ENCODE peak calls at places on chromosomes 1 and 21, in eight cellular contexts. L is cardiac muscle cell, D is fibroblast of villous mesenchyme, T is body of pancreas, H is foreskin fibroblast, G is mammary epithelial cell, U is fibroblast of lung, P is heart right ventricle. C is an unnamed sample.

GRCh38 chr21:30831194-30831765 is 1.7 kb upstream of the KRTAP7-1 start:
- DNase-seq in L (peak; percentile 9), D (no peak), T (peak; percentile 14), H (no peak), G (peak; percentile 30), U (no peak), P (no peak), C (peak; percentile 17)

GRCh38 chr1:34155851-34156250 is 9.2 kb downstream of the CSMD2 start:
- DNase-seq in L (no peak), D (no peak), T (no peak), H (no peak), G (no peak), U (peak; percentile 41), P (no peak), C (no peak)

GRCh38 chr1:245879091-245879490 is 628.0 kb downstream of the SMYD3 start:
- DNase-seq in L (no peak), D (peak; percentile 73), T (no peak), H (no peak), G (no peak), U (no peak), P (no peak), C (no peak)

GRCh38 chr1:191901651-191902050 is 256.6 kb upstream of the RGS18 start:
- DNase-seq in L (no peak), D (no peak), T (no peak), H (no peak), G (peak; percentile 13), U (no peak), P (no peak), C (peak; percentile 67)

GRCh38 chr1:203627819-203628184 is 1.2 kb downstream of the ATP2B4 start:
- DNase-seq in L (no peak), D (peak; percentile 51), T (peak; percentile 36), H (no peak), G (peak; percentile 58), U (peak; percentile 49), P (peak; percentile 25), C (peak; percentile 58)

GRCh38 chr1:64343105-64343960 is 126.6 kb upstream of the CACHD1 start:
- DNase-seq in L (no peak), D (peak; percentile 57), T (no peak), H (peak; percentile 76), G (peak; percentile 99), U (peak; percentile 74), P (no peak), C (peak; percentile 99)

GRCh38 chr21:35281946-35282345 is 232.8 kb upstream of the RUNX1 start:
- DNase-seq in L (no peak), D (no peak), T (no peak), H (no peak), G (no peak), U (no peak), P (no peak), C (no peak)

GRCh38 chr1:1164701-1165451 is 8.8 kb upstream of the TTLL10 start:
- DNase-seq in L (no peak), D (no peak), T (peak; percentile 84), H (no peak), G (peak; percentile 18), U (peak; percentile 4), P (no peak), C (peak; percentile 95)

GRCh38 chr21:44791246-44791645 is 10.4 kb downstream of the UBE2G2 start:
- DNase-seq in L (no peak), D (no peak), T (no peak), H (no peak), G (no peak), U (no peak), P (no peak), C (no peak)

GRCh38 chr1:234292006-234292405 is 81.2 kb upstream of the COA6 start:
- DNase-seq in L (no peak), D (no peak), T (no peak), H (no peak), G (no peak), U (no peak), P (no peak), C (no peak)

GRCh38 chr1:227945891-227946623 is 1.7 kb downstream of the WNT9A start:
- DNase-seq in L (no peak), D (peak; percentile 65), T (peak; percentile 93), H (peak; percentile 64), G (peak; percentile 90), U (peak; percentile 71), P (peak; percentile 47), C (peak; percentile 84)

GRCh38 chr1:182147136-182147815 is 85.8 kb upstream of the ZNF648 start:
- DNase-seq in L (no peak), D (peak; percentile 34), T (no peak), H (peak; percentile 41), G (peak; percentile 34), U (no peak), P (no peak), C (peak; percentile 38)

GRCh38 chr21:45407629-45408247 is 2.8 kb downstream of the COL18A1 start:
- DNase-seq in L (no peak), D (no peak), T (no peak), H (no peak), G (no peak), U (no peak), P (no peak), C (peak; percentile 63)

GRCh38 chr1:4062992-4063391 is 162.9 kb upstream of the C1orf174 start:
- DNase-seq in L (no peak), D (no peak), T (no peak), H (no peak), G (no peak), U (no peak), P (no peak), C (no peak)

GRCh38 chr1:227388214-227388613 is 69.9 kb upstream of the CDC42BPA start:
- DNase-seq in L (no peak), D (peak; percentile 34), T (no peak), H (no peak), G (no peak), U (no peak), P (no peak), C (no peak)

GRCh38 chr1:16135501-16135900 is 20.4 kb downstream of the EPHA2 start:
- DNase-seq in L (no peak), D (no peak), T (no peak), H (no peak), G (no peak), U (no peak), P (no peak), C (no peak)

DNA sequence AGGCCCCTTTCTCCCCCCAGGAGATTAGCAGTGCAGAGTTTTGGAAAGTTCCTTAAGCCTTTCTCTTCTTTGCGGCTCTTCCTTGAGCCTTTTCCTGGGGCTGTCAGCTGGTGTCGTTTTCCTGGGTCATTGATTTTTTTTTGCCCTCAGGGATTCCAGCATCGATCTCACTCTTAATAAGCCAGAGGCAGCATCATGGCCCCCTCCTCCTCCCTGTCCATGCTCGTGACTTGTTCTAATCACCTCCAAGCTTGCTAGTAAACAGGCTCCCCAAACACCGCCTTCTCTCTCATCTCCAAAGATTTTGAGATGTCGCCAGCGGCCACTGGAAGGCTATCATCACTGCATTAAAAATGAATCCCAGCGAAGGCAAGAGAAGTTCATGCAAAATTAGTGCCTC is 2.9 kb downstream of the EVA1C start:
- DNase-seq in L (no peak), D (no peak), T (no peak), H (no peak), G (no peak), U (no peak), P (no peak), C (no peak)
- H3K4me3 ChIP-seq in L (no peak overlapping the region), D (peak overlapping the region; percentile 1), T (no peak overlapping the region), H (no peak overlapping the region), G (peak overlapping the region; percentile 21), U (no peak overlapping the region), P (peak overlapping the region; percentile 83), C (no peak overlapping the region)

GRCh38 chr1:231751624-231751897 is 125.0 kb downstream of the DISC1 start:
- DNase-seq in L (no peak), D (no peak), T (no peak), H (no peak), G (no peak), U (no peak), P (no peak), C (no peak)

GRCh38 chr1:231761747-231762541 is 135.4 kb downstream of the DISC1 start:
- DNase-seq in L (no peak), D (no peak), T (no peak), H (no peak), G (no peak), U (no peak), P (no peak), C (no peak)

GRCh38 chr1:231753313-231753712 is 126.7 kb downstream of the DISC1 start:
- DNase-seq in L (no peak), D (no peak), T (no peak), H (no peak), G (no peak), U (no peak), P (no peak), C (no peak)

GRCh38 chr1:231757759-231758158 is 131.2 kb downstream of the DISC1 start:
- DNase-seq in L (no peak), D (no peak), T (peak; percentile 22), H (no peak), G (no peak), U (no peak), P (no peak), C (no peak)

DNA sequence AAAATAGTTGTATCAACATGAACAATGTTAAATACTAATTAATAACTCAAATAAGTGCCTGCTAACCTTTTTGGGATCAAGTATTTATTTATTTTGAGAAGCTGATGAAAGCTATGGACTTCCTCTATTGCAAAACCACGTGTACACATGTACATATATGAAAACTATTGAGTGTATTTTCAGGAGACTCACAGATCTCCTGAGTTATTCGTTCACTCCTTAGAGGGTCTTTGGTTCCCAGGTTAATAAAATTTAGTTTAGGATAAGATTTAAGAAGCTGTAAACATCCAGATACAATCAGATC is 130.5 kb downstream of the DISC1 start:
- DNase-seq in L (no peak), D (no peak), T (no peak), H (no peak), G (no peak), U (no peak), P (no peak), C (no peak)
- TF ChIP-seq CTCF in L (no peak), D (no peak), T (no peak), H (no peak), G (no peak), U (no peak), P (no peak), C (no peak)

DNA sequence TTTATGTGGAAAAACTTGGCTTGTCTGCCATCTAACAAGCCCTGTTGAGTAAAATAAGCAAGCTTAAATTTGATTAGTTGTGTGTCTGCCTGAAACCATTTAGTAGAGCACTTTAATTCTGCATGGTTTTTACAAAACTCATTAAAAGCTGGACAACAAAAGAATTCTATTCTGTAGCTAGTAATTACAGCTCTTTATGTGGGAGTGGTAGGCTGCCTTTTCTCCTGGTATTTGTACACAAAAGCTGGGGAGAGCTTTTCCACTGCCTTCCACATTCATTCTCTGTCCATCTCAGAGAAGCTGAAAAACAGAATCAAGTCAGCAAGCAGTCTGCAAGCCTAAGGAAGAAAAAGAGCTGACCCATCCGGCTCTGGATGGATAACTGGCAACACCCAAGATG is 1.8 kb downstream of the ETS2 start:
- DNase-seq in L (no peak), D (no peak), T (no peak), H (no peak), G (no peak), U (no peak), P (no peak), C (no peak)
- H3K4me3 ChIP-seq in L (peak overlapping the region; percentile 94), D (peak overlapping the region; percentile 94), T (no peak overlapping the region), H (peak overlapping the region; percentile 83), G (peak overlapping the region; percentile 93), U (peak overlapping the region; percentile 71), P (peak overlapping the region; percentile 92), C (peak overlapping the region; percentile 99)

DNA sequence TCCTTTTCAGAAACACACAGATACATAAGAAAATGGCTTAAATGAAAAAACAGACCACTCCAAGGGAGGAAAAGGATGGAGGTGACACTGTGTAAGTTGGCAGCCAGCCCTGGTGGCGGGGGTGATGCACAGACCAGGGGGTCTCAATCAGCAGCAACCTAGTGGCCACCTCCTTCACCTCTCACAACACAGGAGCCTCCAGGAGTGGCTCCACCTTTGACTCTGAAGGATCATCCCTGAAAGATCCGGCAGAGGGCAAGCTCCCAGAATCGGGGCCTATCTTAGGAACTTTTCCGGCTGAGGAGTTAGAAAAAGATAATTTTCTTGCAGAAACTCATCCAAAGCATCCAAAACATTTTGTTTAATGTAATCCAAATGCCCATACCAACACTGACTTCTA is 51.2 kb upstream of the SMYD2 start:
- DNase-seq in L (no peak), D (no peak), T (no peak), H (no peak), G (no peak), U (no peak), P (peak; percentile 14), C (no peak)
- TF ChIP-seq CTCF in L (no peak), D (no peak), T (no peak), H (no peak), G (no peak), U (no peak), P (no peak), C (no peak)